ENCODE peak calls at places on chromosomes 3 and 15, in eight cellular contexts. H, C, N, A, W, U, Y and T are unnamed samples.

GRCh38 chr3:190676477-190676876 is 162.6 kb downstream of the IL1RAP start:
- DNase-seq in N (no peak), W (peak), H (no peak), C (no peak), A (peak), Y (no peak), U (no peak), T (no peak)

GRCh38 chr15:89803941-89804800 is 10.5 kb downstream of the ANPEP start:
- DNase-seq in N (no peak), W (no peak), H (no peak), U (no peak), Y (no peak), C (peak), A (no peak), T (no peak)

GRCh38 chr3:78633626-78634025 is 1134.2 kb downstream of the ROBO1 start:
- DNase-seq in C (no peak), A (peak), N (no peak), H (no peak), U (peak), Y (no peak), W (no peak), T (peak)

GRCh38 chr15:90291679-90292356 is 26.3 kb downstream of the NGRN start:
- DNase-seq in A (no peak), U (no peak), H (no peak), W (peak), Y (no peak), C (peak), N (no peak), T (peak)

GRCh38 chr15:93179072-93179471 is 90.1 kb upstream of the RGMA start:
- DNase-seq in N (no peak), A (no peak), U (no peak), Y (peak), W (no peak), C (no peak), H (peak), T (no peak)

GRCh38 chr3:124826703-124827102 is 60.5 kb downstream of the ITGB5 start:
- DNase-seq in W (peak), A (peak), N (peak), C (no peak), H (peak), U (peak), Y (no peak), T (peak)

GRCh38 chr3:94173667-94174434 is 111.0 kb downstream of the NSUN3 start:
- DNase-seq in A (peak), U (no peak), C (no peak), W (peak), Y (no peak), H (peak), N (no peak), T (peak)

GRCh38 chr3:13587442-13587841 is 38.5 kb downstream of the FBLN2 start:
- DNase-seq in U (no peak), W (no peak), H (no peak), N (no peak), Y (no peak), A (no peak), C (peak), T (no peak)

GRCh38 chr15:34795267-34796081 is at the start of gene ACTC1:
- DNase-seq in N (no peak), A (peak), C (peak), H (peak), Y (peak), U (peak), W (peak), T (peak)

GRCh38 chr3:115960799-115961198 is 337.5 kb downstream of the GAP43 start:
- DNase-seq in C (no peak), U (no peak), N (no peak), A (no peak), Y (peak), W (no peak), H (peak), T (no peak)

GRCh38 chr3:134065836-134066538 is 36.3 kb upstream of the SLCO2A1 start:
- DNase-seq in A (no peak), H (no peak), W (no peak), C (no peak), N (no peak), U (no peak), Y (no peak), T (no peak)

GRCh38 chr3:71723452-71724170 is 1.6 kb downstream of the EIF4E3 start:
- DNase-seq in N (no peak), W (no peak), H (no peak), A (no peak), C (no peak), U (no peak), Y (no peak), T (no peak)

GRCh38 chr3:71725279-71725991 is at the start of gene EIF4E3:
- DNase-seq in W (peak), A (no peak), Y (no peak), C (peak), H (peak), N (no peak), U (peak), T (peak)

GRCh38 chr3:71724584-71725278 is 471 bp downstream of the EIF4E3 start:
- DNase-seq in W (peak), A (no peak), U (peak), N (no peak), C (no peak), H (peak), Y (peak), T (peak)

GRCh38 chr3:71722693-71723092 is 2.5 kb downstream of the EIF4E3 start:
- DNase-seq in A (no peak), C (no peak), Y (no peak), N (no peak), H (no peak), U (no peak), W (no peak), T (no peak)

DNA sequence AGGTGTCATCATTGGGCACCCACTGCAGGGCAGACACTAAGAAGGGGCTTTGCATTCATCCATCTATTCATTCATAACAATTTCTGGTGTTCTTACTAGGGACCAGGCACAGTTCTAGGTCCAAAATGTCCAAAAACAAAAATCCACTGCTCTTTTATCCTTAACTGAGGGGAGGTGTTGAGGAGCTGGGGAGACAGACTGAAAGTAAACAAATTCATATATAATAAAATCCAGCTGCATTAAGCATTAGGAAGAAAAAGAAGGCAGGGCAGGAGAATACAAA is 1.1 kb downstream of the EIF4E3 start:
- DNase-seq in N (no peak), C (no peak), H (no peak), Y (no peak), W (no peak), A (no peak), U (no peak), T (no peak)
- H3K4me3 ChIP-seq in N (peak), C (peak), H (peak), Y (peak), W (peak), A (peak), U (peak), T (peak)

GRCh38 chr3:194133661-194134230 is 2.2 kb upstream of the HES1 start:
- DNase-seq in Y (peak), U (no peak), N (no peak), W (peak), A (peak), H (peak), C (peak), T (peak)
- H3K4me3 ChIP-seq in Y (no peak), U (peak), N (peak), W (peak), A (peak), H (peak), C (peak), T (peak)

GRCh38 chr15:49637857-49638256 is 17.0 kb downstream of the DTWD1 start:
- DNase-seq in Y (no peak), A (no peak), N (no peak), U (no peak), C (no peak), W (no peak), H (no peak), T (no peak)
- H3K4me3 ChIP-seq in Y (no peak), A (no peak), N (no peak), U (no peak), C (no peak), W (no peak), H (no peak), T (no peak)

GRCh38 chr3:189630667-189631372 is 369 bp upstream of the TP63 start:
- DNase-seq in N (no peak), U (peak), A (no peak), H (peak), W (no peak), C (no peak), Y (no peak), T (no peak)
- H3K4me3 ChIP-seq in N (no peak), U (no peak), A (no peak), H (no peak), W (no peak), C (no peak), Y (no peak), T (no peak)